ENCODE peak calls at places on chromosomes 2 and 18, in six cellular contexts. V is H1, A is mesenchymal stem cell, D is neuronal stem cell, L is mesendoderm, I is IMR-90. C is an unnamed sample. For H3K4me1, the result is how much of the 10 kb centered on the place peaks cover.

GRCh38 chr2:191366199-191366598 is 121.0 kb downstream of the MYO1B start:
- DNase-seq in V (no peak), A (no peak), D (no peak), L (no peak), I (peak), C (peak)

GRCh38 chr2:160222546-160223281 is 22.6 kb upstream of the ITGB6 start:
- DNase-seq in V (no peak), A (no peak), D (no peak), L (no peak), I (no peak), C (no peak)

GRCh38 chr2:25227576-25227975 is 59.2 kb upstream of the POMC start:
- DNase-seq in V (no peak), A (no peak), D (no peak), L (peak), I (no peak), C (no peak)

GRCh38 chr2:189092936-189093335 is 86.6 kb downstream of the COL5A2 start:
- DNase-seq in V (no peak), A (no peak), D (no peak), L (no peak), I (peak), C (no peak)

GRCh38 chr2:27241761-27242613 is 20.9 kb downstream of the SLC30A3 start:
- DNase-seq in V (no peak), A (no peak), D (no peak), L (no peak), I (no peak), C (no peak)

GRCh38 chr2:128414946-128415767 is 96.5 kb upstream of the HS6ST1 start:
- DNase-seq in V (no peak), A (no peak), D (no peak), L (no peak), I (no peak), C (no peak)

GRCh38 chr2:233689498-233689897 is 3.2 kb upstream of the UGT1A6 start:
- DNase-seq in V (no peak), A (no peak), D (no peak), L (no peak), I (no peak), C (no peak)

GRCh38 chr2:100615886-100616285 is 53.1 kb downstream of the PDCL3 start:
- DNase-seq in V (no peak), A (no peak), D (no peak), L (no peak), I (no peak), C (no peak)

GRCh38 chr2:180559766-180560165 is 420.6 kb upstream of the UBE2E3 start:
- DNase-seq in V (no peak), A (no peak), D (no peak), L (peak), I (no peak), C (no peak)

GRCh38 chr2:237184923-237185580 is 99.4 kb downstream of the COPS8 start:
- DNase-seq in V (no peak), A (no peak), D (no peak), L (no peak), I (peak), C (no peak)

GRCh38 chr2:108905906-108906305 is 83.1 kb downstream of the EDAR start:
- DNase-seq in V (no peak), A (no peak), D (no peak), L (no peak), I (no peak), C (no peak)

GRCh38 chr2:54573532-54573915 is 117.4 kb downstream of the SPTBN1 start:
- DNase-seq in V (no peak), A (no peak), D (no peak), L (no peak), I (no peak), C (peak)

GRCh38 chr2:152415811-152416210 is 80.8 kb downstream of the FMNL2 start:
- DNase-seq in V (no peak), A (no peak), D (no peak), L (no peak), I (no peak), C (no peak)

GRCh38 chr2:70140978-70141753 is 49.7 kb downstream of the C2orf42 start:
- DNase-seq in V (peak), A (peak), D (no peak), L (peak), I (peak), C (peak)

GRCh38 chr2:229083606-229084349 is 187.3 kb downstream of the PID1 start:
- DNase-seq in V (no peak), A (no peak), D (no peak), L (no peak), I (no peak), C (no peak)

GRCh38 chr18:75544496-75544895 is 117.0 kb upstream of the SMIM21 start:
- DNase-seq in V (no peak), A (peak), D (no peak), L (no peak), I (peak), C (no peak)

GRCh38 chr2:196170202-196170680 is 1.1 kb downstream of the STK17B start:
- DNase-seq in V (no peak), A (peak), D (no peak), L (no peak), I (peak), C (peak)

GRCh38 chr2:198441246-198441645 is 636.9 kb downstream of the PLCL1 start:
- DNase-seq in V (no peak), A (no peak), D (no peak), L (peak), I (peak), C (peak)

GRCh38 chr18:68960355-68960754 is 162.5 kb downstream of the CCDC102B start:
- DNase-seq in V (no peak), A (no peak), D (no peak), L (peak), I (no peak), C (no peak)

GRCh38 chr2:29115797-29116781 is 874 bp downstream of the CLIP4 start:
- DNase-seq in V (no peak), A (peak), D (no peak), L (peak), I (peak), C (peak)

GRCh38 chr2:110167326-110167955 is 37.4 kb downstream of the NPHP1 start:
- DNase-seq in V (peak), A (no peak), D (no peak), L (peak), I (no peak), C (no peak)

GRCh38 chr2:42101641-42102605 is 54.1 kb downstream of the PKDCC start:
- DNase-seq in V (no peak), A (peak), D (peak), L (peak), I (peak), C (peak)

GRCh38 chr2:186887107-186888090 is 38.4 kb upstream of the ZSWIM2 start:
- DNase-seq in V (no peak), A (peak), D (no peak), L (no peak), I (no peak), C (no peak)

GRCh38 chr18:44729631-44730101 is 49.0 kb downstream of the SETBP1 start:
- DNase-seq in V (no peak), A (peak), D (no peak), L (peak), I (peak), C (peak)

GRCh38 chr2:136045344-136045743 is 59.9 kb upstream of the DARS1 start:
- DNase-seq in V (no peak), A (no peak), D (no peak), L (no peak), I (no peak), C (no peak)

GRCh38 chr2:20448246-20449046 is 1.6 kb downstream of the RHOB start:
- DNase-seq in V (no peak), A (peak), D (no peak), L (peak), I (peak), C (peak)

GRCh38 chr2:132621131-132621875 is 48.7 kb downstream of the LYPD1 start:
- DNase-seq in V (no peak), A (no peak), D (no peak), L (no peak), I (no peak), C (no peak)

GRCh38 chr2:38601463-38602135 is 1.1 kb downstream of the HNRNPLL start:
- DNase-seq in V (no peak), A (peak), D (peak), L (peak), I (peak), C (no peak)
- H3K4ac ChIP-seq in V (no peak), A (peak), D (no peak), L (peak), I (peak), C (peak)

DNA sequence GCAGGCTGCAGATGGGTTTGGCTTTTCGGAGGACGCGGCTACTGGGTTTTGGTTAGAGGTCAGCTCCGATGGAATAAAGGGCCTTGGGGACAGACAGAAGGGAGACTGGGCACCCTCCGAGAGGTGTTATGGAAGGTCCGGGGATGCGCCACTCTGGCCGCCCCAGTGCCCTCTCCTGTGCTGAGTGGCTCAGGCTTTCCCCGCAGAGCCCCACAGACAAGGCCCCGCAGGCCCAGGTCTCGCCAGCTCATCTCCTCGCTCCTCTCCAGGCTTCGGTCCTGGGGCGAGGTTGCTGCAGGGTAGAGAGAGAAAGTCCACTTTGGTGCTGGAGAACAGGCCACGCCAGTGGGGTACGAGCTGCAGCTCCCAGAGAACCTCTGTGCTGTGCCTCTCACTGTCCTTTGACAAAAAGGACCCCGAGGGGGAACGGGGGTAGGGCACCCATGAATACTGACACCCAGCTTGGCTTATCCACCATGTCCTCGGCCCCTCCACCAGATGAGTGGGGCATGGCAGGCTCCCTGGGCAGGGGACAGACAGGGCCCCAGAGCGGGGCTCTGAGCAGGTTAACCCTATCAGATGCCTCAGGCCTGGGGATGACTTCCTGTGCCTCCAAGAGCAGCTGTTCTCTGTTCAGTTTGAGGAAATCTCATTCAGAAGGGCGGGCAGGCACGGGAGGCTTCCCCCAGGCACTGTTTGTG is 15.9 kb upstream of the CNNM3 start:
- DNase-seq in V (no peak), A (no peak), D (no peak), L (no peak), I (no peak), C (no peak)
- H3K4me3 ChIP-seq in V (no peak), A (no peak), D (no peak), L (no peak), I (no peak), C (no peak)

GRCh38 chr18:11981633-11982366 is 493 bp downstream of the IMPA2 start:
- DNase-seq in V (no peak), A (peak), D (peak), L (peak), I (peak), C (peak)
- H3K4me1 ChIP-seq in V (under half), A (under half), D (under half), L (under half), I (under half), C (under half)

DNA sequence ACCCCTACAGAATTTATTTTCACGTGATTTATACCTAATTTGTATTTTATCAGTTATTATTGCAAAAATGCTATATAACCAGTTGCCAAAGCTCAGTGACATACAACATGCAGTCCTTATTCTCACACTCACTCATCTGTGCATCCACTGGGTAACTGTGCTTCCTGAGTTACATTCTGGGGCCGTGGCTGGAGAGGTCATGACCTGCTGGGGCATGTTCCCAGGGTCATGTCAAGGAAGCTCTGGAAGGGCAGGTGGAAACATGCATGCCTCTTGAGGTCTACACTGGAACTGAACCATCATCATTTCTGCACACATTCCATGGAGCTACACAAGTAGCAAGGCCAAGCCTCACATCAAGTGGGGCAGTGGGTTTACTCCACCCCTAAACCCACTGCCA is 715.5 kb downstream of the CNTNAP5 start:
- DNase-seq in V (no peak), A (no peak), D (no peak), L (no peak), I (no peak), C (no peak)
- H3K4ac ChIP-seq in V (no peak), A (no peak), D (no peak), L (no peak), I (no peak), C (no peak)

DNA sequence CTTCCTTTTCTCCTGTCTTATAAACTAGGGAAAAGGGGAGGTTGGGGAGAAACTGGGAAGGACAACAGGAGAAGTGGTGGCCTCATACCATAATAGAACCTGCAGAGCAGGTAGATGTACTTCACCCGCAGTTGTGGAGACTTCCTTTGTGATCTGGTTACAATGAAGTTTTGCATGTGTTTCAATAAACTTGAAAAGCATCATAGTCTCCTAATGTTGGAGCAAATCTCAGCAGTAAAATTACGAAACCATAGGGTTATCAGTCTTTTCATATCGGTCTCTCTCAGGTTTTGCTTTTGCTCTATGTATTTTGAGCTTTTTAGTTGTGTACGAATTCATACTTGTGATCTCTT is 30.5 kb downstream of the ANO7 start:
- DNase-seq in V (no peak), A (no peak), D (no peak), L (no peak), I (no peak), C (peak)
- H3K4me3 ChIP-seq in V (peak), A (no peak), D (no peak), L (no peak), I (peak), C (no peak)

GRCh38 chr2:8548065-8548870 is 133.6 kb upstream of the ID2 start:
- DNase-seq in V (no peak), A (no peak), D (no peak), L (no peak), I (no peak), C (no peak)

GRCh38 chr2:8547284-8548064 is 134.4 kb upstream of the ID2 start:
- DNase-seq in V (no peak), A (no peak), D (no peak), L (no peak), I (no peak), C (no peak)

GRCh38 chr2:8549273-8549922 is 132.5 kb upstream of the ID2 start:
- DNase-seq in V (no peak), A (no peak), D (no peak), L (no peak), I (no peak), C (no peak)

GRCh38 chr2:8549942-8550341 is 131.9 kb upstream of the ID2 start:
- DNase-seq in V (no peak), A (no peak), D (no peak), L (no peak), I (no peak), C (no peak)

DNA sequence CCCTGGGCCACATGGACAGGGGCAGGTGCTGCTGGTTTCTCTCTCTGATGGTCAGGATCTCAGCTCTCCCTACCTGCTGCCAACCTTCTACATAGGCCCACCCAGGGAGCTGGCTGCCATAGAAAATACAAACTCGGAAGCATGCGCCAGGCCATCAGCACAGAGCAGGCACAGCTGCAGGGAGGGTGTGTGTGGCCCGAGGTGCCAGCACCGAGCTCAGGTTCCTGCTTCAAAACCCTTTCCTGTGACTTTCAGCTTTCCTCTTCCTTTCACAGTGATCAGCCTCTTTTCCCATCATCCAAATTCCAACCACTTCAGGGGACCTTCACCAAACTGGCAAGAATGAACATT is 133.0 kb upstream of the ID2 start:
- DNase-seq in V (no peak), A (no peak), D (no peak), L (no peak), I (no peak), C (no peak)
- H3K4me1 ChIP-seq in V (under half), A (under half), D (under half), L (under half), I (under half), C (under half)

GRCh38 chr18:26480897-26481795 is 67.2 kb downstream of the KCTD1 start:
- DNase-seq in V (no peak), A (peak), D (no peak), L (peak), I (peak), C (no peak)

GRCh38 chr18:26479686-26480079 is 68.7 kb downstream of the KCTD1 start:
- DNase-seq in V (no peak), A (no peak), D (no peak), L (no peak), I (peak), C (no peak)

GRCh38 chr18:26476697-26477096 is 71.7 kb downstream of the KCTD1 start:
- DNase-seq in V (no peak), A (no peak), D (no peak), L (no peak), I (no peak), C (no peak)

GRCh38 chr18:26477828-26478466 is 70.4 kb downstream of the KCTD1 start:
- DNase-seq in V (no peak), A (no peak), D (no peak), L (no peak), I (no peak), C (peak)

DNA sequence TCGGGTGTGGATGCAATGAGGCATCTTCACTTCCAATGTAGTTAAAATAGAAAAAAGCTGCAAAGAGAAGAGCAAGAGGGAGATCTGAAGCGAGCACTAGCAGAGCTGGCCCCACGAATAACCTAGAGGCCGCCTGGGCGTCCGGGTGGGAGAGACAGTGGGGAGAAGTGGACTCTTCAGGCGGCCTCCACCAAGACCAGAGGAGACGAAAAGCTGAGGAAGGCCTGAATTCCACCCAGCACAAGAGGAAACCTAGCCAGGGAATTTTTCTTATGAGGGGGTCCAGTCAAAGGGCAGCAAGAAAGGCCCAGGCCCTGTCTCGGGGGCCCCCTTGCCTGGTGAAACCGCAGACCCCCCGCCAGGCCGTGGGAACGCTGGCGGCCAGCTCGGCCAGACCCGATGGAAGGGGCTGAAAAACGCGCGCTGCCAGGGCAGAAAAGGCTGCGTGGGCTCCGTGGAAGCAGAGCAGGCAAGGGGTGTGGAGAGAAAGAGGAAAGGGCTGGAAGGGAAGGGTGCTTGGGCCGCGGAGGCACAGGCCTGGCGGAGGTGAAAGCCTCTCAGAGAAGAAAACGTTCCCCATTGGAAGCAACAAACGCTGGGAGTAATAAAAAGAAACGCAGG is 69.2 kb downstream of the KCTD1 start:
- DNase-seq in V (no peak), A (no peak), D (no peak), L (no peak), I (no peak), C (no peak)
- H3K4ac ChIP-seq in V (peak), A (no peak), D (no peak), L (no peak), I (peak), C (no peak)

C was measured in trophoblast cell.